ENCODE peak calls at places on chromosomes 7 and 10, in four cellular contexts. N is mesendoderm, Z is IMR-90, Y is H1. T is an unnamed sample.

GRCh38 chr7:150370612-150371071 is 2.0 kb downstream of the REPIN1 start:
- DNase-seq in N (no peak), Z (peak), Y (no peak), T (no peak)

GRCh38 chr10:43202657-43203490 is 64.0 kb downstream of the RASGEF1A start:
- DNase-seq in N (peak), Z (no peak), Y (peak), T (peak)

GRCh38 chr7:81244213-81244612 is 325.4 kb upstream of the SEMA3C start:
- DNase-seq in N (no peak), Z (peak), Y (no peak), T (no peak)

GRCh38 chr7:111532625-111533024 is 29.7 kb downstream of the IMMP2L start:
- DNase-seq in N (no peak), Z (no peak), Y (no peak), T (no peak)

GRCh38 chr7:76315372-76315771 is 12.9 kb downstream of the HSPB1 start:
- DNase-seq in N (no peak), Z (no peak), Y (no peak), T (no peak)

GRCh38 chr10:97213431-97213830 is 27.7 kb upstream of the SLIT1 start:
- DNase-seq in N (no peak), Z (no peak), Y (no peak), T (no peak)

GRCh38 chr7:24576171-24577052 is 3.2 kb downstream of the PALS2 start:
- DNase-seq in N (peak), Z (peak), Y (no peak), T (peak)

GRCh38 chr7:129401968-129402860 is 32.0 kb upstream of the STRIP2 start:
- DNase-seq in N (peak), Z (no peak), Y (no peak), T (no peak)

GRCh38 chr10:101222683-101223273 is 6.5 kb downstream of the LBX1 start:
- DNase-seq in N (no peak), Z (no peak), Y (no peak), T (no peak)

GRCh38 chr10:182441-183201 is 47.4 kb downstream of the ZMYND11 start:
- DNase-seq in N (no peak), Z (peak), Y (no peak), T (no peak)

GRCh38 chr7:80294321-80294720 is 159.7 kb downstream of the GNAI1 start:
- DNase-seq in N (no peak), Z (peak), Y (no peak), T (no peak)

GRCh38 chr10:115093776-115094361 is 704 bp downstream of the ATRNL1 start:
- DNase-seq in N (peak), Z (no peak), Y (peak), T (peak)

GRCh38 chr7:66255533-66256100 is 50.5 kb downstream of the TPST1 start:
- DNase-seq in N (no peak), Z (peak), Y (no peak), T (no peak)

GRCh38 chr7:112996472-112996871 is 90.2 kb downstream of the GPR85 start:
- DNase-seq in N (no peak), Z (no peak), Y (no peak), T (no peak)

GRCh38 chr7:137363683-137364082 is 20.1 kb upstream of the PTN start:
- DNase-seq in N (no peak), Z (no peak), Y (no peak), T (no peak)

GRCh38 chr10:22022257-22023051 is 18.9 kb upstream of the DNAJC1 start:
- DNase-seq in N (no peak), Z (no peak), Y (no peak), T (no peak)

GRCh38 chr7:28358423-28358868 is 53.9 kb upstream of the CREB5 start:
- DNase-seq in N (peak), Z (peak), Y (no peak), T (no peak)

GRCh38 chr7:77242068-77242467 is 42.4 kb upstream of the FGL2 start:
- DNase-seq in N (no peak), Z (no peak), Y (no peak), T (no peak)

GRCh38 chr10:110162749-110163148 is 44.7 kb upstream of the MXI1 start:
- DNase-seq in N (no peak), Z (no peak), Y (peak), T (peak)

GRCh38 chr7:37449621-37450020 is 957 bp upstream of the ELMO1 start:
- DNase-seq in N (no peak), Z (no peak), Y (no peak), T (no peak)

GRCh38 chr10:60663850-60664249 is 114.4 kb upstream of the CDK1 start:
- DNase-seq in N (no peak), Z (no peak), Y (no peak), T (no peak)

GRCh38 chr7:113698556-113699220 is 220.1 kb downstream of the PPP1R3A start:
- DNase-seq in N (peak), Z (peak), Y (no peak), T (no peak)

GRCh38 chr10:13206546-13207443 is 27.4 kb downstream of the UCMA start:
- DNase-seq in N (peak), Z (peak), Y (no peak), T (no peak)

GRCh38 chr10:132674311-132674710 is 111.6 kb downstream of the NKX6-2 start:
- DNase-seq in N (no peak), Z (no peak), Y (no peak), T (peak)

GRCh38 chr10:36344240-36344639 is 702.1 kb upstream of the FZD8 start:
- DNase-seq in N (no peak), Z (peak), Y (no peak), T (no peak)

GRCh38 chr7:166370-167060 is 25.9 kb upstream of the FAM20C start:
- DNase-seq in N (no peak), Z (no peak), Y (no peak), T (no peak)

GRCh38 chr10:26048756-26049155 is 114.7 kb downstream of the MYO3A start:
- DNase-seq in N (peak), Z (no peak), Y (no peak), T (no peak)

DNA sequence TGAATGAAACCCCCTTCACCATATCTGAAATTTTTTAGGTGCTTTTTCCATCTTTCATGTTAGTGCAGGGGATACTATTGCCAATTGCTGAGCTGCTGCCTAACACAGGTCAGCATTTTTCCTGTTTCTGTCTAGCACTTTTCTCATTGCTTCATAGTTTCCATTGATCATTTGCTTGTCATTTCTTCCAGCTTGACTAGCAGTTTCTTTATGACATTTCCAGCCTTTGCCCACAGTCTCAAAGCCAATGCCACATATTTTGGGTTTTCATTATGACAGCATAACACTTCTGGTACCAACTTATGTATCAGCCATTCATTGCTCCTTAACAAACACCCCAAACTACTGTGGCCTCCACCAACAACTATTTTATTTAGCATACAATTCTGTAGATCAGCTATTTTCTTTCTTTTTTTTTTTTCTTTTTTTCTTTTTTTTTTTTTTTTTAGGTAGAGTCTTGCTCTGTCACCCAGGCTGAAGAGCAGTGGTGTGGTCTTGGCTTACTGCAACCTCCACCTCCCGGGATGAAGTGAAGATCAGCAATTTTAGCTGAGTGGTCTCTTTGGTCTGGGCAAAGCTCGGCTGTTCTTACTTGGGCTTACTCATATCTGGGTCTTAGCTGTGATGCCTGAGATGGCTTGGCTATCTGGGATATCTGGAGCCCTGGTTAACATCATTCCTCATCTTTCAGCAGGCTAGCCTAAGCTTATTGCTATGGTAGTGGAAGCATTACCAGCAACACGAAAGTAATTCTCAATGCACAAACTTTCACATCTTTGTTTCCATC is 102.3 kb downstream of the EPC1 start:
- DNase-seq in N (no peak), Z (no peak), Y (no peak), T (no peak)
- H4K5ac ChIP-seq in N (no peak), Z (no peak), Y (no peak), T (peak)

GRCh38 chr7:98760201-98760651 is 109.6 kb downstream of the TMEM130 start:
- DNase-seq in N (no peak), Z (no peak), Y (no peak), T (no peak)
- H3K56ac ChIP-seq in N (no peak), Z (no peak), Y (no peak), T (no peak)

DNA sequence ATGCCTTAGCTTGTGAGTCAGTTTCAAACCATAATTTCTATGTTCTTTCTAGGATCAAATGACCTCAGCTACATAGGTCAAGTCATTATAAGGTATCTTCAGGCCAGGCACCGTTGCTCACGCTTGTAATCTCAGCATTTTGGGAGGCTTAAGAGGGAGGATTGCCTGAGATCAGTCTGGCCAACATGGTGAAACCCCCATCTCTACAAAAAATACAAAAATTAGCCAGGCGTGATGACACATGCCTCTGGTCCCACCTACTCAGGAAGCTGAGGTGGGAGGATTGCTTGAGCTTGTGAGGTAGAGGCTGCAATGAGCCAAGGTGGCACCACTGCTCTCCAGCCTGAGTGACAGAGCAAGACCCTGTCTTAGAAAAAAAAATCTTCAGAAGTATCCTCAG is 362.3 kb downstream of the GATA3 start:
- DNase-seq in N (no peak), Z (no peak), Y (no peak), T (no peak)
- H4K5ac ChIP-seq in N (no peak), Z (no peak), Y (no peak), T (no peak)

GRCh38 chr10:79184141-79184625 is 115.4 kb downstream of the ZMIZ1 start:
- DNase-seq in N (peak), Z (peak), Y (no peak), T (peak)
- H3K56ac ChIP-seq in N (no peak), Z (peak), Y (no peak), T (no peak)

GRCh38 chr10:57786331-57786730 is 481.4 kb downstream of the IPMK start:
- DNase-seq in N (no peak), Z (no peak), Y (no peak), T (peak)

GRCh38 chr10:57786850-57787750 is 480.6 kb downstream of the IPMK start:
- DNase-seq in N (peak), Z (no peak), Y (no peak), T (peak)

GRCh38 chr10:57790703-57791102 is 477.0 kb downstream of the IPMK start:
- DNase-seq in N (no peak), Z (no peak), Y (no peak), T (no peak)

GRCh38 chr10:57785546-57785945 is 482.1 kb downstream of the IPMK start:
- DNase-seq in N (peak), Z (no peak), Y (no peak), T (no peak)

GRCh38 chr10:57788117-57788516 is 479.6 kb downstream of the IPMK start:
- DNase-seq in N (peak), Z (no peak), Y (no peak), T (no peak)
- H4K5ac ChIP-seq in N (no peak), Z (no peak), Y (peak), T (no peak)

GRCh38 chr10:119423911-119424590 is 118.5 kb downstream of the RGS10 start:
- DNase-seq in N (no peak), Z (no peak), Y (no peak), T (no peak)

GRCh38 chr10:119422685-119423509 is 119.6 kb downstream of the RGS10 start:
- DNase-seq in N (no peak), Z (no peak), Y (no peak), T (no peak)

GRCh38 chr10:119421887-119422684 is 120.4 kb downstream of the RGS10 start:
- DNase-seq in N (no peak), Z (peak), Y (no peak), T (no peak)

GRCh38 chr10:119424591-119424975 is 117.9 kb downstream of the RGS10 start:
- DNase-seq in N (no peak), Z (no peak), Y (no peak), T (no peak)

GRCh38 chr10:119423510-119423874 is 119.0 kb downstream of the RGS10 start:
- DNase-seq in N (no peak), Z (no peak), Y (no peak), T (no peak)
- H3K56ac ChIP-seq in N (no peak), Z (no peak), Y (no peak), T (no peak)